ENCODE peak calls at places on chromosomes 3 and 15, in nine cellular contexts. One of them, this sample, is unnamed.

GRCh38 chr3:186220886-186221285 is 112.0 kb upstream of the ETV5 start:
- DNase-seq in SK-N-SH: no peak
- DNase-seq in K562: no peak
- DNase-seq in HCT116: no peak
- DNase-seq in GM23338: peak; percentile 35
- DNase-seq in GM12878: no peak
- DNase-seq in HL-60: no peak
- DNase-seq in A549: no peak
- DNase-seq in HepG2: no peak
- DNase-seq in this sample: no peak

GRCh38 chr3:148727242-148727641 is 29.5 kb downstream of the AGTR1 start:
- DNase-seq in K562: no peak
- DNase-seq in HL-60: peak; percentile 31
- DNase-seq in A549: peak; percentile 62
- DNase-seq in GM23338: peak; percentile 86
- DNase-seq in GM12878: no peak
- DNase-seq in HCT116: peak; percentile 49
- DNase-seq in SK-N-SH: peak; percentile 66
- DNase-seq in HepG2: peak; percentile 30
- DNase-seq in this sample: no peak

GRCh38 chr3:107794664-107795443 is 272.1 kb downstream of the BBX start:
- DNase-seq in SK-N-SH: peak; percentile 25
- DNase-seq in GM23338: peak; percentile 10
- DNase-seq in GM12878: no peak
- DNase-seq in HCT116: no peak
- DNase-seq in HepG2: no peak
- DNase-seq in K562: no peak
- DNase-seq in A549: peak; percentile 2
- DNase-seq in HL-60: no peak
- DNase-seq in this sample: no peak

GRCh38 chr3:179898024-179898423 is 138.7 kb downstream of the PEX5L start:
- DNase-seq in GM23338: peak; percentile 98
- DNase-seq in A549: peak; percentile 42
- DNase-seq in GM12878: no peak
- DNase-seq in K562: peak; percentile 79
- DNase-seq in HL-60: no peak
- DNase-seq in SK-N-SH: peak; percentile 66
- DNase-seq in HCT116: peak; percentile 66
- DNase-seq in HepG2: peak; percentile 23
- DNase-seq in this sample: no peak

GRCh38 chr15:93040288-93041158 is 48.5 kb downstream of the RGMA start:
- DNase-seq in GM12878: no peak
- DNase-seq in HL-60: no peak
- DNase-seq in SK-N-SH: peak; percentile 4
- DNase-seq in HCT116: no peak
- DNase-seq in K562: no peak
- DNase-seq in HepG2: no peak
- DNase-seq in GM23338: no peak
- DNase-seq in A549: no peak
- DNase-seq in this sample: no peak

GRCh38 chr3:143771258-143771657 is 77.0 kb downstream of the SLC9A9 start:
- DNase-seq in HepG2: no peak
- DNase-seq in HCT116: no peak
- DNase-seq in A549: no peak
- DNase-seq in GM23338: no peak
- DNase-seq in SK-N-SH: no peak
- DNase-seq in HL-60: no peak
- DNase-seq in GM12878: no peak
- DNase-seq in K562: no peak
- DNase-seq in this sample: no peak

GRCh38 chr3:59839810-59840515 is 790.1 kb upstream of the CFAP20DC start:
- DNase-seq in HL-60: no peak
- DNase-seq in HCT116: no peak
- DNase-seq in HepG2: no peak
- DNase-seq in GM12878: peak; percentile 40
- DNase-seq in SK-N-SH: no peak
- DNase-seq in A549: no peak
- DNase-seq in GM23338: no peak
- DNase-seq in K562: no peak
- DNase-seq in this sample: no peak

GRCh38 chr3:167187211-167187610 is 192.9 kb downstream of the ZBBX start:
- DNase-seq in A549: no peak
- DNase-seq in HCT116: no peak
- DNase-seq in HL-60: no peak
- DNase-seq in HepG2: no peak
- DNase-seq in GM12878: no peak
- DNase-seq in K562: no peak
- DNase-seq in GM23338: no peak
- DNase-seq in SK-N-SH: no peak
- DNase-seq in this sample: no peak

GRCh38 chr15:93506646-93507045 is 417.6 kb upstream of the RGMA start:
- DNase-seq in HCT116: no peak
- DNase-seq in GM12878: no peak
- DNase-seq in HL-60: no peak
- DNase-seq in A549: no peak
- DNase-seq in K562: no peak
- DNase-seq in HepG2: no peak
- DNase-seq in SK-N-SH: no peak
- DNase-seq in GM23338: no peak
- DNase-seq in this sample: no peak

GRCh38 chr3:12299026-12299425 is 10.2 kb downstream of the PPARG start:
- DNase-seq in HepG2: no peak
- DNase-seq in GM12878: no peak
- DNase-seq in SK-N-SH: no peak
- DNase-seq in GM23338: no peak
- DNase-seq in HL-60: no peak
- DNase-seq in HCT116: no peak
- DNase-seq in A549: no peak
- DNase-seq in K562: no peak
- DNase-seq in this sample: no peak
- H3K27ac ChIP-seq in HepG2: no peak overlapping the region
- H3K27ac ChIP-seq in GM12878: no peak overlapping the region
- H3K27ac ChIP-seq in SK-N-SH: no peak overlapping the region
- H3K27ac ChIP-seq in GM23338: no peak overlapping the region
- H3K27ac ChIP-seq in HL-60: no peak overlapping the region
- H3K27ac ChIP-seq in HCT116: peak overlapping the region; percentile 46
- H3K27ac ChIP-seq in A549: peak overlapping the region; percentile 92
- H3K27ac ChIP-seq in K562: no peak overlapping the region
- H3K27ac ChIP-seq in this sample: peak overlapping the region; percentile 60

GRCh38 chr3:175869398-175869797 is 1010.3 kb downstream of the NAALADL2 start:
- DNase-seq in SK-N-SH: no peak
- DNase-seq in HepG2: no peak
- DNase-seq in K562: no peak
- DNase-seq in GM23338: no peak
- DNase-seq in A549: no peak
- DNase-seq in HCT116: no peak
- DNase-seq in GM12878: no peak
- DNase-seq in HL-60: no peak
- DNase-seq in this sample: no peak
- TF ChIP-seq REST in SK-N-SH: no peak
- TF ChIP-seq REST in HepG2: no peak
- TF ChIP-seq REST in K562: no peak
- TF ChIP-seq REST in GM23338: no peak
- TF ChIP-seq REST in A549: no peak
- TF ChIP-seq REST in HCT116: no peak
- TF ChIP-seq REST in GM12878: no peak
- TF ChIP-seq REST in HL-60: no peak
- TF ChIP-seq REST in this sample: no peak

DNA sequence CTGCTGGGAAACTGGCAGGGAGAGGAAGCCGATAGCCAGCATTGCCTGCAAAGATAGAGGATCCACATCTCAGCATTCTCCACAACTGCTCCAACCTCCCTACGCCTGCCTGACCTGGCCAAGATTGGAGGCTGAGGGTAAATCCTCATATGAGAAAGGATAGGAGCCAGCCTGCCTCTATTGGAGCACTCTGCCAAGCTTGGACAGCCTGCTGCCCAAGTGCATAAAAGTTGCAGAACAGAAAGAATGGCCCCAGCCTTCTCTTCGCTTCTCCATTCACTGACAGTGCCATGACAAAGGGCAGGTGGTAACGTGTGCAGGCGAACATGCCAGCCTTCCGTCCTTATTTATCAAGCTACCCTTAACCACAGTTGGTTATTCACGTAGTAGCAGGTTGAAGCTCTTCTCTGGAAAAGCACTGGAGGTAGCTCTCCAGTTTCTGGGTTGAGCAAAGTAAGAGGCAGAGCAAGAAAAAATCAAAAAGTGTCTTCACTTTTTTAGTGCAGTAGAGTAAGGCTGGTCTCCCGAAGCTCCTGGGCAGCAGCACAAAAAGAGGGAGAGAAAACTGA is 4.3 kb downstream of the BMF start:
- DNase-seq in K562: no peak
- DNase-seq in A549: no peak
- DNase-seq in HL-60: no peak
- DNase-seq in GM23338: no peak
- DNase-seq in HepG2: no peak
- DNase-seq in SK-N-SH: no peak
- DNase-seq in GM12878: no peak
- DNase-seq in HCT116: no peak
- DNase-seq in this sample: no peak
- H3K27ac ChIP-seq in K562: no peak overlapping the region
- H3K27ac ChIP-seq in A549: no peak overlapping the region
- H3K27ac ChIP-seq in HL-60: peak overlapping the region; percentile 78
- H3K27ac ChIP-seq in GM23338: peak overlapping the region; percentile 34
- H3K27ac ChIP-seq in HepG2: no peak overlapping the region
- H3K27ac ChIP-seq in SK-N-SH: peak overlapping the region; percentile 97
- H3K27ac ChIP-seq in GM12878: peak overlapping the region; percentile 96
- H3K27ac ChIP-seq in HCT116: no peak overlapping the region
- H3K27ac ChIP-seq in this sample: peak overlapping the region; percentile 73

GRCh38 chr3:69764861-69765260 is 25.6 kb downstream of the MITF start:
- DNase-seq in K562: peak; percentile 16
- DNase-seq in HCT116: no peak
- DNase-seq in HepG2: no peak
- DNase-seq in GM12878: no peak
- DNase-seq in GM23338: no peak
- DNase-seq in SK-N-SH: no peak
- DNase-seq in A549: peak; percentile 30
- DNase-seq in HL-60: no peak
- DNase-seq in this sample: no peak
- TF ChIP-seq REST in K562: no peak
- TF ChIP-seq REST in HCT116: no peak
- TF ChIP-seq REST in HepG2: no peak
- TF ChIP-seq REST in GM12878: no peak
- TF ChIP-seq REST in GM23338: no peak
- TF ChIP-seq REST in SK-N-SH: no peak
- TF ChIP-seq REST in A549: no peak
- TF ChIP-seq REST in HL-60: no peak
- TF ChIP-seq REST in this sample: no peak